ENCODE peak calls at places on chromosomes 4 and X, in five cellular contexts. J is adrenal gland, Y is transverse colon, L is fibroblast of the aortic adventitia, U is left ventricle myocardium inferior. R is an unnamed sample.

GRCh38 chr4:152663203-152664066 is 16.4 kb downstream of the TMEM154 start:
- DNase-seq in J (no peak), Y (no peak), L (peak), U (no peak), R (no peak)

GRCh38 chrX:138519296-138519695 is 192.2 kb downstream of the FGF13 start:
- DNase-seq in J (no peak), Y (no peak), L (no peak), U (no peak), R (no peak)

GRCh38 chr4:5399790-5400421 is 308.5 kb downstream of the EVC2 start:
- DNase-seq in J (peak), Y (no peak), L (peak), U (no peak), R (peak)

GRCh38 chr4:159352609-159353008 is 249.7 kb downstream of the RAPGEF2 start:
- DNase-seq in J (no peak), Y (no peak), L (no peak), U (no peak), R (no peak)

GRCh38 chrX:48278958-48279357 is 23.8 kb downstream of the SSX1 start:
- DNase-seq in J (no peak), Y (no peak), L (no peak), U (no peak), R (no peak)

GRCh38 chr4:108029731-108030130 is 40.0 kb downstream of the HADH start:
- DNase-seq in J (no peak), Y (no peak), L (no peak), U (no peak), R (no peak)

GRCh38 chr4:26838055-26838842 is 22.4 kb upstream of the STIM2 start:
- DNase-seq in J (no peak), Y (no peak), L (no peak), U (no peak), R (no peak)

GRCh38 chr4:147610666-147611065 is 6.5 kb upstream of the TMEM184C start:
- DNase-seq in J (no peak), Y (no peak), L (peak), U (no peak), R (no peak)

GRCh38 chr4:2786152-2786671 is 6.7 kb upstream of the SH3BP2 start:
- DNase-seq in J (no peak), Y (peak), L (no peak), U (no peak), R (no peak)

GRCh38 chr4:158133551-158133950 is 39.3 kb downstream of the GASK1B start:
- DNase-seq in J (no peak), Y (no peak), L (no peak), U (no peak), R (no peak)

GRCh38 chrX:47900833-47901232 is 64.1 kb downstream of the ZNF81 start:
- DNase-seq in J (no peak), Y (no peak), L (no peak), U (no peak), R (no peak)

GRCh38 chrX:74119016-74119910 is 184.7 kb upstream of the ZCCHC13 start:
- DNase-seq in J (peak), Y (no peak), L (peak), U (no peak), R (peak)

GRCh38 chrX:431492-432132 is 44.9 kb upstream of the PPP2R3B start:
- DNase-seq in J (no peak), Y (no peak), L (no peak), U (no peak), R (no peak)

GRCh38 chr4:7020290-7020689 is 22.9 kb upstream of the TADA2B start:
- DNase-seq in J (peak), Y (no peak), L (no peak), U (no peak), R (no peak)

GRCh38 chr4:148284526-148285193 is 157.6 kb downstream of the NR3C2 start:
- DNase-seq in J (peak), Y (no peak), L (no peak), U (no peak), R (no peak)

GRCh38 chrX:72046447-72046846 is 85.3 kb downstream of the RTL5 start:
- DNase-seq in J (no peak), Y (no peak), L (no peak), U (no peak), R (no peak)

GRCh38 chr4:138178566-138178965 is 63.6 kb downstream of the SLC7A11 start:
- DNase-seq in J (no peak), Y (no peak), L (peak), U (no peak), R (peak)

GRCh38 chrX:71846429-71846828 is 64.2 kb upstream of the NHSL2 start:
- DNase-seq in J (no peak), Y (no peak), L (peak), U (no peak), R (peak)

GRCh38 chr4:150874386-150875226 is 140.5 kb downstream of the LRBA start:
- DNase-seq in J (peak), Y (no peak), L (peak), U (peak), R (peak)

GRCh38 chr4:183702492-183702891 is 43.4 kb downstream of the TRAPPC11 start:
- DNase-seq in J (no peak), Y (no peak), L (no peak), U (no peak), R (no peak)

GRCh38 chr4:128006592-128006991 is 41.4 kb downstream of the ABHD18 start:
- DNase-seq in J (peak), Y (no peak), L (peak), U (no peak), R (peak)

GRCh38 chr4:110480741-110481271 is 4.9 kb downstream of the ENPEP start:
- DNase-seq in J (no peak), Y (no peak), L (peak), U (no peak), R (peak)

GRCh38 chrX:119880552-119881437 is 9.2 kb downstream of the NDUFA1 start:
- DNase-seq in J (peak), Y (peak), L (peak), U (no peak), R (peak)

GRCh38 chr4:14386196-14386595 is 616.1 kb upstream of the CPEB2 start:
- DNase-seq in J (no peak), Y (no peak), L (no peak), U (no peak), R (no peak)

GRCh38 chrX:3697701-3698279 is 15.7 kb downstream of the PRKX start:
- DNase-seq in J (no peak), Y (no peak), L (peak), U (peak), R (peak)

GRCh38 chr4:65344278-65344825 is 325.9 kb downstream of the EPHA5 start:
- DNase-seq in J (no peak), Y (no peak), L (peak), U (no peak), R (no peak)

GRCh38 chr4:37908488-37909343 is 17.8 kb downstream of the TBC1D1 start:
- DNase-seq in J (no peak), Y (no peak), L (peak), U (no peak), R (peak)

GRCh38 chr4:159484049-159484448 is 381.2 kb downstream of the RAPGEF2 start:
- DNase-seq in J (no peak), Y (no peak), L (no peak), U (no peak), R (no peak)

GRCh38 chr4:69843932-69844331 is 16.0 kb downstream of the SULT1E1 start:
- DNase-seq in J (no peak), Y (no peak), L (no peak), U (no peak), R (peak)

GRCh38 chr4:25535278-25535677 is 120.4 kb upstream of the SLC34A2 start:
- DNase-seq in J (no peak), Y (no peak), L (no peak), U (no peak), R (peak)

GRCh38 chr4:137674066-137674465 is 141.8 kb upstream of the PCDH18 start:
- DNase-seq in J (no peak), Y (no peak), L (peak), U (no peak), R (no peak)

GRCh38 chrX:103175944-103176753 is 38.8 kb upstream of the BEX4 start:
- DNase-seq in J (peak), Y (peak), L (peak), U (peak), R (peak)
- H3K4me3 ChIP-seq in J (no peak), Y (no peak), L (peak), U (peak), R (peak)

DNA sequence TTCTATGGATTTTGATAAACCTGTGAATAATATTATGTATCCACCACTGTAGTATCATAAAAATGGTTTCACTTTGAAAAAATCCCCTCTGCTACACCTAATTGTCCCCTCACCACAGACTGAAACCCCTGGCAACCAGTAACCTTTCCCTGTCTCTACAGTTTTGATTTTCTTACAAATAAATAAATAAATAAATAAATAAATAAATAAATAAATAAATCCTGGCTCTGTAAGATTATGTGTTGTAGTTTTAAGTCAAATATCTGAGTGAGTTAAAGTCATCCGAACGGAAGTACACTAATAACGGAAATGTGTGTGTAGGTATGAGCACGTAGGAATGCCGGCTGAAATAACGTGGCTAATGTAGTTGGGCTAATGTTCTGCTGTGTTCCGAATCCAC is 641.5 kb downstream of the GABRG1 start:
- DNase-seq in J (no peak), Y (no peak), L (no peak), U (no peak), R (no peak)
- TF ChIP-seq CTCF in J (no peak), Y (no peak), L (no peak), U (no peak), R (no peak)

GRCh38 chr4:155377281-155377680 is 516 bp upstream of the MAP9 start:
- DNase-seq in J (no peak), Y (no peak), L (peak), U (no peak), R (peak)
- H3K4me3 ChIP-seq in J (peak), Y (peak), L (peak), U (peak), R (peak)

GRCh38 chr4:113561092-113561491 is 200.4 kb downstream of the CAMK2D start:
- DNase-seq in J (no peak), Y (no peak), L (no peak), U (no peak), R (no peak)

GRCh38 chr4:113563691-113564378 is 197.7 kb downstream of the CAMK2D start:
- DNase-seq in J (no peak), Y (no peak), L (no peak), U (no peak), R (no peak)

GRCh38 chr4:113559947-113560346 is 201.6 kb downstream of the CAMK2D start:
- DNase-seq in J (no peak), Y (no peak), L (no peak), U (no peak), R (no peak)

GRCh38 chr4:113561758-113562157 is 199.8 kb downstream of the CAMK2D start:
- DNase-seq in J (no peak), Y (no peak), L (no peak), U (no peak), R (no peak)

GRCh38 chr4:113560579-113560978 is 201.0 kb downstream of the CAMK2D start:
- DNase-seq in J (no peak), Y (no peak), L (peak), U (no peak), R (peak)
- TF ChIP-seq CTCF in J (no peak), Y (no peak), L (no peak), U (no peak), R (peak)

DNA sequence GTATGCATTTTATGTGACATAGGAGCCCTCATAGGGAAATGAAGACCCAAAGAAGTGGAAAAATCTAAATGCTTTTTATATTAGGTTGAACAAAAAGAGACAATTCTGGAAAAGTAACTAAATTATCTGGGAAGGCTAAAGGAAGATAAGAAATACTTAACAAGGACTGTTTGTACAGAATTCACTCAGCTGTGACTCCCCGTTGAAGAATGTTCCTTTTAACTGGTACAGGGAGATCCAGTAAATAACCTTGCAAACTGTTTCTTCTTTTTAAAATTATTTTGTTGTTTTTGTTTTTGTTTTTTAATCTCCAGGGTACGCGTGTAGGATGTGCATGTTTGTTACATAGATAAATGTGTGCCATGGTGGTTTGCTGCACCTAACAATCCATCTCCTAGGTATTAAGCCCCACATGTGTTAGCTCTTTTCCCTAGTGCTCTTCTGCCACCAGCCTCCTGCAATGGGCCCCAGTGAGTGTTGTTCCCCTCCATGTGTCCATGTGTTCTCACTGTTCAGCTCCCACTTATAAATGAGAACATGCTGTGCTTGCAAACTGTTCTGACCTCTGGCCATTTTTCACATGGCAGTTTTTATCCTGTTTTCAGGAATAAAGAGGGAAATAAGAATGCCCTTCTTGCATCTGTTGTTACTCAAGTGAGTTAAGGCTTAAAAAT is 81.7 kb downstream of the PWWP3B start:
- DNase-seq in J (no peak), Y (no peak), L (no peak), U (no peak), R (peak)
- H3K4me3 ChIP-seq in J (no peak), Y (no peak), L (no peak), U (no peak), R (no peak)

GRCh38 chrX:111244238-111244750 is 26.0 kb downstream of the CAPN6 start:
- DNase-seq in J (no peak), Y (no peak), L (peak), U (no peak), R (peak)
- TF ChIP-seq CTCF in J (no peak), Y (peak), L (peak), U (peak), R (peak)

GRCh38 chrX:24098932-24099331 is 44.2 kb downstream of the EIF2S3 start:
- DNase-seq in J (no peak), Y (no peak), L (no peak), U (no peak), R (no peak)
- H3K4me3 ChIP-seq in J (no peak), Y (no peak), L (no peak), U (no peak), R (no peak)

GRCh38 chrX:140050906-140051305 is 85.6 kb upstream of the CXorf66 start:
- DNase-seq in J (peak), Y (no peak), L (peak), U (no peak), R (peak)
- TF ChIP-seq CTCF in J (peak), Y (no peak), L (peak), U (peak), R (peak)

R was measured in fibroblast of pulmonary artery.